ENCODE peak calls at places on chromosomes 5 and 9, in four cellular contexts. Q is NCI-H2029, M is HT1080, O is neural crest cell. T is an unnamed sample.

GRCh38 chr9:26175264-26175663 is 497.0 kb upstream of the TUSC1 start:
- DNase-seq in O (no peak), M (no peak), Q (no peak), T (no peak)

GRCh38 chr5:97141031-97141430 is 1.4 kb downstream of the LIX1 start:
- DNase-seq in Q (no peak), O (no peak), M (no peak), T (peak; percentile 63)

GRCh38 chr5:74140409-74140808 is 500.1 kb downstream of the ENC1 start:
- DNase-seq in O (no peak), Q (no peak), M (no peak), T (no peak)

GRCh38 chr5:173051746-173052145 is 4.4 kb upstream of the CREBRF start:
- DNase-seq in M (no peak), O (no peak), Q (no peak), T (no peak)

GRCh38 chr9:34377402-34377741 is 674 bp upstream of the MYORG start:
- DNase-seq in Q (peak; percentile 47), M (no peak), O (no peak), T (no peak)

GRCh38 chr5:132270706-132271105 is 13.2 kb downstream of the PDLIM4 start:
- DNase-seq in O (no peak), Q (no peak), M (no peak), T (no peak)

GRCh38 chr5:133293953-133294352 is 242.1 kb downstream of the HSPA4 start:
- DNase-seq in Q (peak; percentile 59), O (no peak), M (no peak), T (no peak)

GRCh38 chr5:107808671-107809137 is 138.0 kb upstream of the EFNA5 start:
- DNase-seq in O (peak; percentile 26), Q (no peak), M (peak; percentile 17), T (peak; percentile 84)

GRCh38 chr5:149240354-149240998 is 31.2 kb upstream of the AFAP1L1 start:
- DNase-seq in Q (no peak), O (no peak), M (peak; percentile 35), T (no peak)

GRCh38 chr9:133762488-133763271 is 24.5 kb upstream of the SARDH start:
- DNase-seq in M (no peak), O (no peak), Q (no peak), T (no peak)

GRCh38 chr5:1337490-1338195 is 7.3 kb downstream of the CLPTM1L start:
- DNase-seq in M (no peak), Q (no peak), O (no peak), T (no peak)

GRCh38 chr9:104968025-104968982 is 40.3 kb upstream of the ABCA1 start:
- DNase-seq in O (peak; percentile 82), M (peak; percentile 82), Q (peak; percentile 73), T (peak; percentile 68)

GRCh38 chr9:12538842-12539584 is 154.2 kb upstream of the TYRP1 start:
- DNase-seq in O (no peak), M (peak; percentile 3), Q (no peak), T (no peak)

GRCh38 chr9:136994180-136994884 is 2.0 kb downstream of the CLIC3 start:
- DNase-seq in M (no peak), O (no peak), Q (no peak), T (no peak)

GRCh38 chr9:129069825-129070473 is 11.0 kb upstream of the DOLPP1 start:
- DNase-seq in M (no peak), Q (no peak), O (no peak), T (no peak)

GRCh38 chr5:159971931-159972461 is 36.9 kb upstream of the TTC1 start:
- DNase-seq in O (peak; percentile 17), M (no peak), Q (no peak), T (no peak)

GRCh38 chr5:132237141-132237540 is 9.5 kb upstream of the P4HA2 start:
- DNase-seq in O (no peak), M (peak; percentile 47), Q (no peak), T (no peak)

GRCh38 chr9:137989999-137990715 is 112.6 kb downstream of the CACNA1B start:
- DNase-seq in Q (no peak), M (peak; percentile 20), O (no peak), T (no peak)

GRCh38 chr9:99445377-99445891 is 223.4 kb downstream of the SEC61B start:
- DNase-seq in Q (no peak), M (peak; percentile 80), O (no peak), T (no peak)

GRCh38 chr5:137234973-137235943 is 263.9 kb downstream of the SPOCK1 start:
- DNase-seq in Q (no peak), O (no peak), M (peak; percentile 70), T (no peak)

GRCh38 chr5:14208071-14209021 is 65.2 kb downstream of the TRIO start:
- DNase-seq in Q (peak; percentile 20), M (peak; percentile 85), O (no peak), T (no peak)